ENCODE peak calls at places on chromosomes 7 and 10, in ten cellular contexts. R is stomach, T is body of pancreas, B is gastrocnemius medialis, G is A549, H is tibial nerve, D is HCT116, X is spleen, J is GM12891, F is ovary. Z is an unnamed sample.
A peak's percentile ranks its signal among the peaks of the same experiment; 100 is the strongest.

GRCh38 chr7:128387216-128387615 is 22.6 kb downstream of the IMPDH1 start:
- DNase-seq in R (no peak), T (no peak), B (no peak), G (no peak), H (no peak), D (no peak), X (no peak), J (no peak), F (no peak), Z (no peak)

GRCh38 chr7:105649727-105650381 is 68.6 kb upstream of the EFCAB10 start:
- DNase-seq in R (no peak), T (no peak), B (no peak), G (peak; percentile 26), H (no peak), D (no peak), X (no peak), J (no peak), F (no peak), Z (no peak)

GRCh38 chr7:139990142-139990535 is 72.6 kb downstream of the PARP12 start:
- DNase-seq in R (no peak), T (no peak), B (no peak), G (no peak), H (no peak), D (no peak), X (no peak), J (no peak), F (no peak), Z (no peak)

GRCh38 chr7:96667026-96667425 is 42.6 kb downstream of the SEM1 start:
- DNase-seq in R (no peak), T (no peak), B (no peak), G (no peak), H (no peak), D (no peak), X (no peak), J (no peak), F (no peak), Z (no peak)

GRCh38 chr10:36499696-36500095 is 625.7 kb upstream of the ANKRD30A start:
- DNase-seq in R (no peak), T (no peak), B (no peak), G (no peak), H (no peak), D (no peak), X (no peak), J (no peak), F (no peak), Z (no peak)

GRCh38 chr7:150388709-150389531 is 9.8 kb downstream of the ZNF775 start:
- DNase-seq in R (peak; percentile 75), T (peak; percentile 90), B (peak; percentile 93), G (no peak), H (peak; percentile 23), D (no peak), X (peak; percentile 78), J (no peak), F (peak; percentile 81), Z (peak; percentile 71)

GRCh38 chr7:7720193-7720592 is 1.8 kb upstream of the RPA3 start:
- DNase-seq in R (no peak), T (no peak), B (no peak), G (no peak), H (no peak), D (no peak), X (no peak), J (no peak), F (no peak), Z (no peak)

GRCh38 chr7:143015926-143016490 is 10.9 kb downstream of the OR9A2 start:
- DNase-seq in R (no peak), T (no peak), B (no peak), G (no peak), H (no peak), D (no peak), X (no peak), J (no peak), F (no peak), Z (no peak)

GRCh38 chr7:82678716-82679115 is 235.1 kb upstream of the CACNA2D1 start:
- DNase-seq in R (no peak), T (no peak), B (no peak), G (no peak), H (no peak), D (no peak), X (no peak), J (no peak), F (no peak), Z (no peak)

GRCh38 chr7:150949564-150949963 is 28.6 kb downstream of the KCNH2 start:
- DNase-seq in R (no peak), T (no peak), B (no peak), G (no peak), H (no peak), D (no peak), X (peak; percentile 40), J (peak; percentile 11), F (no peak), Z (peak; percentile 13)

GRCh38 chr10:131810805-131811137 is 90.0 kb upstream of the PPP2R2D start:
- DNase-seq in R (peak; percentile 21), T (no peak), B (no peak), G (no peak), H (no peak), D (no peak), X (no peak), J (no peak), F (no peak), Z (no peak)

GRCh38 chr10:133442191-133442966 is 11.4 kb upstream of the SCART1 start:
- DNase-seq in R (peak; percentile 24), T (no peak), B (peak; percentile 6), G (no peak), H (no peak), D (no peak), X (peak; percentile 74), J (peak; percentile 6), F (no peak), Z (no peak)

GRCh38 chr7:44278451-44279161 is 46.8 kb downstream of the CAMK2B start:
- DNase-seq in R (no peak), T (no peak), B (peak; percentile 11), G (no peak), H (no peak), D (no peak), X (peak; percentile 66), J (no peak), F (peak; percentile 4), Z (peak; percentile 23)

GRCh38 chr7:27779873-27780272 is 39.9 kb downstream of the TAX1BP1 start:
- DNase-seq in R (no peak), T (no peak), B (no peak), G (no peak), H (no peak), D (no peak), X (no peak), J (no peak), F (no peak), Z (no peak)

GRCh38 chr7:111735661-111736323 is 173.5 kb upstream of the IMMP2L start:
- DNase-seq in R (peak; percentile 47), T (peak; percentile 59), B (peak; percentile 49), G (peak; percentile 75), H (peak; percentile 89), D (peak; percentile 52), X (no peak), J (no peak), F (peak; percentile 65), Z (no peak)

GRCh38 chr10:96645191-96645721 is 58.4 kb upstream of the TM9SF3 start:
- DNase-seq in R (no peak), T (no peak), B (peak; percentile 30), G (no peak), H (peak; percentile 20), D (no peak), X (peak; percentile 84), J (no peak), F (no peak), Z (peak; percentile 39)

GRCh38 chr10:103678104-103678526 is 177.3 kb downstream of the SH3PXD2A start:
- DNase-seq in R (peak; percentile 71), T (peak; percentile 42), B (peak; percentile 64), G (no peak), H (peak; percentile 89), D (no peak), X (peak; percentile 92), J (peak; percentile 91), F (peak; percentile 95), Z (peak; percentile 92)
- TF ChIP-seq POLR2A in R (no peak), T (no peak), B (no peak), G (no peak), H (peak; percentile 67), D (no peak), X (no peak), J (peak; percentile 69), F (peak; percentile 50), Z (no peak)

DNA sequence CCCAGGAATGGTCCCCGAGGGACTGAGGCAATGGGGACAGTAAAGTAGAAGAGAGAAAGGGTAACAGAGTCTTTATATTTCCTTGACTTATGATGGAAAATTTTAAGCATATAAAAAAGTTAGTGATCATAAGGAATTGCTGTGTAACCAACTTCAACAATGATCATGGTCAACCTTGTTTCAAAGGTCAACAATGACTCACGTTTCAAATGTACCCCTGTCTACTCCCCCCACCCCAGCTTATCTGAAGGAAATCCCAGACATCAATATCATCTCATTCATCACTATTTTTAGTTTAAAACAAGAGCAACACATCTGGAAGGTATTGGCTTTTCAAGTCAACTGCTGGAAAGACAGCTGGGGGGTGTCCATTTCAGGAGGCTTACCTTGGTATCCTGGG is 92.9 kb downstream of the SMURF1 start:
- DNase-seq in R (no peak), T (no peak), B (no peak), G (peak; percentile 16), H (no peak), D (no peak), X (no peak), J (no peak), F (no peak), Z (no peak)
- TF ChIP-seq POLR2A in R (no peak), T (no peak), B (no peak), G (no peak), H (no peak), D (no peak), X (no peak), J (no peak), F (no peak), Z (no peak)

GRCh38 chr10:17228081-17229015 is at the start of gene VIM:
- DNase-seq in R (peak; percentile 73), T (peak; percentile 75), B (peak; percentile 84), G (peak; percentile 97), H (peak; percentile 88), D (peak; percentile 84), X (peak; percentile 95), J (no peak), F (peak; percentile 96), Z (peak; percentile 92)
- TF ChIP-seq POLR2A in R (no peak), T (peak; percentile 52), B (peak; percentile 41), G (peak; percentile 58), H (peak; percentile 71), D (no peak), X (no peak), J (no peak), F (peak; percentile 48), Z (peak; percentile 67)

GRCh38 chr10:74949024-74949423 is 122.6 kb downstream of the KAT6B start:
- DNase-seq in R (no peak), T (no peak), B (no peak), G (no peak), H (no peak), D (no peak), X (no peak), J (no peak), F (no peak), Z (no peak)
- TF ChIP-seq POLR2A in R (no peak), T (no peak), B (no peak), G (no peak), H (no peak), D (no peak), X (no peak), J (no peak), F (no peak), Z (no peak)

DNA sequence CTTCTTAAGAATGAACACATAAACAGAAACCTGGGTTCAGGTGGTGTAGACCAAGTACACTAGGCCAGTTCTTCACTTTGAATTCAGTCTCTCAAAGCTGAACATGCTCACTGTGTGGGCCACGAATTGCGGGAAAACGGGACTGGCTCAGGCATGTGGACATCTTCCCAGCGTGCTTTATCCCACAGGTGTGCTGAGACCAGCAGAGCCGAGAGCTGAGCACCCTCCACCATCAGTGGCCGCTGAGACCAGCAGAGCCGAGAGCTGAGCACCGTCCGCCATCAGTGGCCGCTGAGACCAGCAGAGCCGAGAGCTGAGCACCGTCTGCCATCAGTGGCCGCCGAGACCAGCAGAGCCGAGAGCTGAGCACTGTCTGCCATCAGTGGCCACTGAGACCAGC is 265.4 kb downstream of the DNAJB6 start:
- DNase-seq in R (no peak), T (no peak), B (no peak), G (no peak), H (no peak), D (no peak), X (peak; percentile 56), J (no peak), F (no peak), Z (no peak)
- TF ChIP-seq POLR2A in R (no peak), T (no peak), B (no peak), G (no peak), H (no peak), D (no peak), X (no peak), J (no peak), F (no peak), Z (no peak)

Z was measured in heart left ventricle.